ENCODE peak calls at places on chromosomes 1 and 21, in eight cellular contexts. One of them, this sample, is unnamed.

GRCh38 chr1:201317551-201317950 is 34.2 kb downstream of the PKP1 start:
- DNase-seq in PC-3: no peak
- DNase-seq in fibroblast of lung: no peak
- DNase-seq in endodermal cell: no peak
- DNase-seq in endothelial cell of umbilical vein: no peak
- DNase-seq in hepatocyte: no peak
- DNase-seq in lower lobe of right lung: peak; percentile 28
- DNase-seq in mammary epithelial cell: no peak
- DNase-seq in this sample: no peak

GRCh38 chr1:246032111-246032551 is 474.9 kb downstream of the SMYD3 start:
- DNase-seq in PC-3: no peak
- DNase-seq in fibroblast of lung: no peak
- DNase-seq in endodermal cell: no peak
- DNase-seq in endothelial cell of umbilical vein: no peak
- DNase-seq in hepatocyte: peak; percentile 6
- DNase-seq in lower lobe of right lung: no peak
- DNase-seq in mammary epithelial cell: no peak
- DNase-seq in this sample: no peak

GRCh38 chr1:207364622-207365021 is 43.1 kb downstream of the CD55 start:
- DNase-seq in PC-3: no peak
- DNase-seq in fibroblast of lung: no peak
- DNase-seq in endodermal cell: no peak
- DNase-seq in endothelial cell of umbilical vein: no peak
- DNase-seq in hepatocyte: no peak
- DNase-seq in lower lobe of right lung: no peak
- DNase-seq in mammary epithelial cell: no peak
- DNase-seq in this sample: no peak

GRCh38 chr1:208093754-208094719 is 150.1 kb downstream of the PLXNA2 start:
- DNase-seq in PC-3: peak; percentile 72
- DNase-seq in fibroblast of lung: peak; percentile 51
- DNase-seq in endodermal cell: peak; percentile 95
- DNase-seq in endothelial cell of umbilical vein: peak; percentile 57
- DNase-seq in hepatocyte: peak; percentile 69
- DNase-seq in lower lobe of right lung: peak; percentile 74
- DNase-seq in mammary epithelial cell: peak; percentile 37
- DNase-seq in this sample: peak; percentile 21

GRCh38 chr1:76314730-76315129 is 240.2 kb downstream of the ST6GALNAC3 start:
- DNase-seq in PC-3: no peak
- DNase-seq in fibroblast of lung: peak; percentile 12
- DNase-seq in endodermal cell: no peak
- DNase-seq in endothelial cell of umbilical vein: no peak
- DNase-seq in hepatocyte: no peak
- DNase-seq in lower lobe of right lung: no peak
- DNase-seq in mammary epithelial cell: no peak
- DNase-seq in this sample: no peak

GRCh38 chr1:221768444-221769066 is 26.7 kb upstream of the DUSP10 start:
- DNase-seq in PC-3: no peak
- DNase-seq in fibroblast of lung: no peak
- DNase-seq in endodermal cell: no peak
- DNase-seq in endothelial cell of umbilical vein: peak; percentile 32
- DNase-seq in hepatocyte: no peak
- DNase-seq in lower lobe of right lung: no peak
- DNase-seq in mammary epithelial cell: no peak
- DNase-seq in this sample: no peak

GRCh38 chr21:25903599-25903998 is 168.8 kb downstream of the GABPA start:
- DNase-seq in PC-3: no peak
- DNase-seq in fibroblast of lung: no peak
- DNase-seq in endodermal cell: no peak
- DNase-seq in endothelial cell of umbilical vein: no peak
- DNase-seq in hepatocyte: no peak
- DNase-seq in lower lobe of right lung: no peak
- DNase-seq in mammary epithelial cell: no peak
- DNase-seq in this sample: no peak

GRCh38 chr1:51863384-51863783 is 15.1 kb downstream of the NRDC start:
- DNase-seq in PC-3: no peak
- DNase-seq in fibroblast of lung: no peak
- DNase-seq in endodermal cell: no peak
- DNase-seq in endothelial cell of umbilical vein: no peak
- DNase-seq in hepatocyte: no peak
- DNase-seq in lower lobe of right lung: no peak
- DNase-seq in mammary epithelial cell: no peak
- DNase-seq in this sample: no peak

GRCh38 chr1:193666485-193667083 is 480.2 kb upstream of the B3GALT2 start:
- DNase-seq in PC-3: no peak
- DNase-seq in fibroblast of lung: no peak
- DNase-seq in endodermal cell: no peak
- DNase-seq in endothelial cell of umbilical vein: no peak
- DNase-seq in hepatocyte: no peak
- DNase-seq in lower lobe of right lung: no peak
- DNase-seq in mammary epithelial cell: no peak
- DNase-seq in this sample: no peak

GRCh38 chr1:24578846-24579245 is 23.0 kb downstream of the NCMAP start:
- DNase-seq in PC-3: no peak
- DNase-seq in fibroblast of lung: no peak
- DNase-seq in endodermal cell: no peak
- DNase-seq in endothelial cell of umbilical vein: no peak
- DNase-seq in hepatocyte: no peak
- DNase-seq in lower lobe of right lung: no peak
- DNase-seq in mammary epithelial cell: no peak
- DNase-seq in this sample: no peak

GRCh38 chr1:95278173-95278988 is 44.4 kb downstream of the RWDD3 start:
- DNase-seq in PC-3: no peak
- DNase-seq in fibroblast of lung: no peak
- DNase-seq in endodermal cell: no peak
- DNase-seq in endothelial cell of umbilical vein: no peak
- DNase-seq in hepatocyte: no peak
- DNase-seq in lower lobe of right lung: no peak
- DNase-seq in mammary epithelial cell: no peak
- DNase-seq in this sample: no peak

GRCh38 chr1:53471000-53471399 is 11.8 kb downstream of the DMRTB1 start:
- DNase-seq in PC-3: no peak
- DNase-seq in fibroblast of lung: no peak
- DNase-seq in endodermal cell: no peak
- DNase-seq in endothelial cell of umbilical vein: no peak
- DNase-seq in hepatocyte: no peak
- DNase-seq in lower lobe of right lung: no peak
- DNase-seq in mammary epithelial cell: no peak
- DNase-seq in this sample: no peak

DNA sequence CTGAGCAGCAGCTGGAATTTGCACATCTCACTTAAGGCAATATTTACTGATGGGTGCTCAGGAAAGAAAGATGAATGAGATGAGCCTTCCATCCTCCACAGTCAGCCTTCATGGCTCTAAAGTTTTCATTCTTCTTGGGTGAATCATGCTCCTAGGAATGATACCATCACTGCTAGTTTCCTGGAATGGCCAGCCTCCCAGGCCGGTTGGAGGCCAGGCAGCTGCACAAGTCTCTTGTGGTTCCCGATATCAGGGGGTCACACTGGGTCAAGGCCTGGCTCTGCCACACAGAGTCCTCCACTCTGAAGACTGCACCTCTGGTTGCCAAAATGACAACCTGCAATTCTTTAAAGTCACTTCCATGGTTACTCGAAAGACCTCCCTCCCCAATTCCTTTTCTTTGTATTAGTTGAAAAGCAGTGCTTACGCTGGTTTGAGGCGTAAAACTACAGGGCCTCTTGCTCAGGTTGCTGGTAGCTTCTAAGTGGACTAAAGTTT is 46.2 kb upstream of the PALMD start:
- DNase-seq in PC-3: peak; percentile 84
- DNase-seq in fibroblast of lung: peak; percentile 99
- DNase-seq in endodermal cell: peak; percentile 41
- DNase-seq in endothelial cell of umbilical vein: peak; percentile 97
- DNase-seq in hepatocyte: peak; percentile 55
- DNase-seq in lower lobe of right lung: no peak
- DNase-seq in mammary epithelial cell: peak; percentile 57
- DNase-seq in this sample: no peak
- H3K4me3 ChIP-seq in PC-3: no peak overlapping the region
- H3K4me3 ChIP-seq in fibroblast of lung: no peak overlapping the region
- H3K4me3 ChIP-seq in endodermal cell: no peak overlapping the region
- H3K4me3 ChIP-seq in endothelial cell of umbilical vein: no peak overlapping the region
- H3K4me3 ChIP-seq in hepatocyte: no peak overlapping the region
- H3K4me3 ChIP-seq in lower lobe of right lung: no peak overlapping the region
- H3K4me3 ChIP-seq in mammary epithelial cell: no peak overlapping the region
- H3K4me3 ChIP-seq in this sample: no peak overlapping the region

DNA sequence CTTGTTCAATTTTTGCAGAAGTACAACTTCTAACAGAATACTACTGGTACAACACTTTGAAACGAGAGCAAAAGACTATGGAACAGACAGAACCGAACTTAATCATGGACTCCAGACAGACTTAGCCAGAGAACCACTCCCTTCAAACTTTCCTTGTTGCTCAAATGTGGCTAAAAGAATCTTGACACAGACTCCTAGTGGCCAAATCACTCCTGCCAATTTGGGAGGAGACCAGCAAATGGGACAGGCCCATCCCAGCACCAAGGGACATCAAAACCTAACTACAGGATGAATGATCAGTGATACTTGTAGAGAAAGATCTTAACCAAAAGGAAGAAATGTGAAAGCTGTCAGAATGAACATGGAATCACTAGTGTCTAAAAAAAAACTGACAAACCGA is 154.0 kb downstream of the MATN1 start:
- DNase-seq in PC-3: no peak
- DNase-seq in fibroblast of lung: no peak
- DNase-seq in endodermal cell: no peak
- DNase-seq in endothelial cell of umbilical vein: no peak
- DNase-seq in hepatocyte: no peak
- DNase-seq in lower lobe of right lung: no peak
- DNase-seq in mammary epithelial cell: no peak
- DNase-seq in this sample: no peak
- TF ChIP-seq CTCF in PC-3: peak; percentile 19
- TF ChIP-seq CTCF in fibroblast of lung: no peak
- TF ChIP-seq CTCF in endodermal cell: peak; percentile 62
- TF ChIP-seq CTCF in endothelial cell of umbilical vein: no peak
- TF ChIP-seq CTCF in hepatocyte: no peak
- TF ChIP-seq CTCF in lower lobe of right lung: no peak
- TF ChIP-seq CTCF in mammary epithelial cell: peak; percentile 7
- TF ChIP-seq CTCF in this sample: no peak

GRCh38 chr1:164699815-164700491 is 141.0 kb downstream of the PBX1 start:
- DNase-seq in PC-3: no peak
- DNase-seq in fibroblast of lung: no peak
- DNase-seq in endodermal cell: no peak
- DNase-seq in endothelial cell of umbilical vein: no peak
- DNase-seq in hepatocyte: no peak
- DNase-seq in lower lobe of right lung: no peak
- DNase-seq in mammary epithelial cell: no peak
- DNase-seq in this sample: no peak

GRCh38 chr1:164692420-164692819 is 133.4 kb downstream of the PBX1 start:
- DNase-seq in PC-3: no peak
- DNase-seq in fibroblast of lung: no peak
- DNase-seq in endodermal cell: no peak
- DNase-seq in endothelial cell of umbilical vein: no peak
- DNase-seq in hepatocyte: no peak
- DNase-seq in lower lobe of right lung: no peak
- DNase-seq in mammary epithelial cell: no peak
- DNase-seq in this sample: no peak

GRCh38 chr1:164693564-164694359 is 134.8 kb downstream of the PBX1 start:
- DNase-seq in PC-3: no peak
- DNase-seq in fibroblast of lung: no peak
- DNase-seq in endodermal cell: no peak
- DNase-seq in endothelial cell of umbilical vein: no peak
- DNase-seq in hepatocyte: no peak
- DNase-seq in lower lobe of right lung: no peak
- DNase-seq in mammary epithelial cell: no peak
- DNase-seq in this sample: no peak

GRCh38 chr1:164694505-164694904 is 135.5 kb downstream of the PBX1 start:
- DNase-seq in PC-3: no peak
- DNase-seq in fibroblast of lung: no peak
- DNase-seq in endodermal cell: no peak
- DNase-seq in endothelial cell of umbilical vein: no peak
- DNase-seq in hepatocyte: no peak
- DNase-seq in lower lobe of right lung: no peak
- DNase-seq in mammary epithelial cell: no peak
- DNase-seq in this sample: no peak

DNA sequence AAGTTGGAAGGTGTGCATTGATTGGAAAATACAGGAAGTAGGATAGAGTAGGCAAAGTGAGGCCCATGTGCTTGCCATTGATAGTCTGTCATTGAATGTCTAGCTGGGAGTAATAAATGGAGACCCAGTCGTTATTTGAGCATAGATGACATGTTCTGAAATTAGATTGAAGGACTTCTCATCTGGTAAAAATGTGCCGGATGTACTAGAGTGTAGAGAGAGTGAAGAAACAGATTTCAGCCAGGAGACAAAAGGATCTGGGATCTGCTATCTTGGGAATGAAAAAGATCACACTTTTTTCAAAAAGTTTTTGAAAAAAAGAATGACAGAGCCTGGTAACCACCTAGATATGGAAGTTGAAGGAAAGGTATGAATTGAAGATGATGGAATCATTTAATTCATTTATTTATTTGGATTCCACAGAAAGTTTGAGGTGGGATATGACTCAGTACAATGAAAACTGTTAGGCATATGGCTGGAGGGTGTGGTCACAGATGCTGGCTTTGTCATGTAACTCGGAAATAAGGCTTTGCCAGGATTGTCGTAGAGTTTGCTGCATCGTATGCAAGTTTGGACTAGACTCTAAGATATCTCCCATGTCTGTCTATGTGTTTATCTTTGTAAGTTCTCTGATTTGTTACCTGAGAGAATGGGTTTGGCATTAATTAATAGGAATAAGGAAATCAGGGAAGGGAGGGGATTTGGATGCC is 137.1 kb downstream of the PBX1 start:
- DNase-seq in PC-3: peak; percentile 78
- DNase-seq in fibroblast of lung: peak; percentile 71
- DNase-seq in endodermal cell: no peak
- DNase-seq in endothelial cell of umbilical vein: no peak
- DNase-seq in hepatocyte: no peak
- DNase-seq in lower lobe of right lung: no peak
- DNase-seq in mammary epithelial cell: peak; percentile 83
- DNase-seq in this sample: no peak
- H3K27ac ChIP-seq in PC-3: peak overlapping the region; percentile 26
- H3K27ac ChIP-seq in fibroblast of lung: no peak overlapping the region
- H3K27ac ChIP-seq in endodermal cell: no peak overlapping the region
- H3K27ac ChIP-seq in endothelial cell of umbilical vein: no peak overlapping the region
- H3K27ac ChIP-seq in hepatocyte: no peak overlapping the region
- H3K27ac ChIP-seq in lower lobe of right lung: no peak overlapping the region
- H3K27ac ChIP-seq in mammary epithelial cell: peak overlapping the region; percentile 52
- H3K27ac ChIP-seq in this sample: no peak overlapping the region

DNA sequence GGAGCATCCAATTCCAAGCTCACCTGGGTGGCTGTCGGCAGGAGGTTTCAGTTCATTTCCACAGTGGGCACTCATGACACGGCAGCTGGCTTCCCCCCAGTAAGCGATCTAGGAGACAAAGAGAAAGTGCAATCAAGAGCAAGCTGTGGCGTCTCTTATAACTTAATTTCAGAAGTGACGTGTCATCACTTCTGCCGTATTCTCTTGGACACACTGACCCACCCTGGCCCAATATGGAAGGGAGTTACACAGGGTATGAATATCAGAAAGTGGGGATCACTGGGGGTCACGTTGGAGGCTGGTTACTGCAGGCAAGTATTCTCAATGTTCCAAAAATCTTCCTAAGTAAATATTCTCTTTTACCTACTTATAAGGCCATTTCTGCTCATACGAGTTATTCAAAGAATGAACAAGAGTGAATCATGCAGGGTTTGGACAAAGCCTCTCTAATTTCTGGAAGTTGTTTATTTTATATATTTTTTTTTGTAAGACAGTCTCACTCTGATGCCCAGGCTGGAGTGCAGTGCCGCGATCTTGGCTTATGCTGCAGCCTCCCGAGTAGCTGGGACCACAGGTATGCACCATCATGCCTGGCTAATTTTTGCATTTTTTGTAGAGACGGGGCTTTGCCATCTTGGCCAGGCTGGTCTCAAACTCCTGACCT is 46.5 kb upstream of the GREM2 start:
- DNase-seq in PC-3: peak; percentile 35
- DNase-seq in fibroblast of lung: peak; percentile 80
- DNase-seq in endodermal cell: no peak
- DNase-seq in endothelial cell of umbilical vein: no peak
- DNase-seq in hepatocyte: no peak
- DNase-seq in lower lobe of right lung: no peak
- DNase-seq in mammary epithelial cell: no peak
- DNase-seq in this sample: no peak
- H3K4me3 ChIP-seq in PC-3: no peak overlapping the region
- H3K4me3 ChIP-seq in fibroblast of lung: no peak overlapping the region
- H3K4me3 ChIP-seq in endodermal cell: no peak overlapping the region
- H3K4me3 ChIP-seq in endothelial cell of umbilical vein: no peak overlapping the region
- H3K4me3 ChIP-seq in hepatocyte: no peak overlapping the region
- H3K4me3 ChIP-seq in lower lobe of right lung: no peak overlapping the region
- H3K4me3 ChIP-seq in mammary epithelial cell: no peak overlapping the region
- H3K4me3 ChIP-seq in this sample: no peak overlapping the region